ENCODE peak calls at places on chromosomes 13 and 19, in six cellular contexts. Z is CD8-positive, alpha-beta T cell; I is cardiac muscle cell; V is activated naive CD4-positive, alpha-beta T cell; M is activated CD4-positive, alpha-beta T cell treated with anti-CD3 and anti-CD28 coated beads for 4 hours; G is globus pallidus. R is an unnamed sample.

GRCh38 chr13:42794572-42795275 is 13.3 kb downstream of the FAM216B start:
- DNase-seq in G (no peak), Z (no peak), V (no peak), I (peak), M (no peak), R (no peak)

GRCh38 chr13:79709526-79709925 is 228.6 kb downstream of the NDFIP2 start:
- DNase-seq in I (no peak), G (no peak), V (no peak), Z (no peak), M (no peak), R (no peak)

GRCh38 chr13:45295536-45295935 is 45.4 kb downstream of the TPT1 start:
- DNase-seq in G (no peak), V (no peak), M (no peak), Z (no peak), I (no peak), R (no peak)

GRCh38 chr19:55537741-55538111 is 793 bp upstream of the SBK2 start:
- DNase-seq in V (no peak), G (no peak), M (no peak), I (no peak), Z (no peak), R (no peak)

GRCh38 chr19:290539-291521 is at the start of gene PLPP2:
- DNase-seq in G (peak), I (peak), V (peak), Z (no peak), M (peak), R (no peak)

GRCh38 chr13:100668408-100668807 is 6.2 kb downstream of the TMTC4 start:
- DNase-seq in V (no peak), M (no peak), Z (no peak), G (no peak), I (peak), R (no peak)

GRCh38 chr19:1847348-1847683 is 967 bp downstream of the REXO1 start:
- DNase-seq in V (no peak), G (no peak), M (no peak), I (no peak), Z (no peak), R (no peak)

GRCh38 chr13:71210861-71211260 is 656.1 kb downstream of the DACH1 start:
- DNase-seq in V (no peak), M (no peak), I (no peak), Z (no peak), G (no peak), R (no peak)

GRCh38 chr19:3863648-3864047 is 5.2 kb downstream of the ZFR2 start:
- DNase-seq in I (no peak), M (no peak), G (no peak), Z (no peak), V (no peak), R (no peak)

GRCh38 chr19:13015361-13016231 is 20.3 kb downstream of the NFIX start:
- DNase-seq in I (peak), Z (no peak), M (no peak), G (no peak), V (no peak), R (no peak)

R was measured in NCI-H1930.